ENCODE peak calls at places on chromosomes 3 and 15, in eight cellular contexts. J, V, X, C, S, R, K and E are unnamed samples.

GRCh38 chr15:67120839-67121540 is 55.6 kb downstream of the SMAD3 start:
- DNase-seq in J (peak), V (peak), X (no peak), C (peak), S (peak), R (peak), K (peak), E (no peak)

GRCh38 chr3:46412786-46413298 is 5.8 kb downstream of the CCRL2 start:
- DNase-seq in J (no peak), V (no peak), X (no peak), C (no peak), S (no peak), R (no peak), K (no peak), E (no peak)

GRCh38 chr3:126537116-126537729 is 13.3 kb downstream of the CHST13 start:
- DNase-seq in J (no peak), V (peak), X (no peak), C (no peak), S (no peak), R (no peak), K (no peak), E (no peak)

GRCh38 chr3:186854146-186854545 is 11.6 kb downstream of the ADIPOQ start:
- DNase-seq in J (no peak), V (no peak), X (no peak), C (no peak), S (no peak), R (no peak), K (no peak), E (no peak)

GRCh38 chr15:67244966-67245478 is 9.4 kb downstream of the AAGAB start:
- DNase-seq in J (no peak), V (no peak), X (no peak), C (no peak), S (no peak), R (no peak), K (peak), E (no peak)

GRCh38 chr15:58748787-58749531 is 548 bp downstream of the ADAM10 start:
- DNase-seq in J (no peak), V (peak), X (no peak), C (peak), S (peak), R (peak), K (no peak), E (peak)

GRCh38 chr3:54965746-54966145 is 37.9 kb upstream of the LRTM1 start:
- DNase-seq in J (no peak), V (no peak), X (no peak), C (no peak), S (no peak), R (peak), K (peak), E (no peak)

GRCh38 chr15:85649372-85649771 is 145.4 kb downstream of the KLHL25 start:
- DNase-seq in J (peak), V (no peak), X (no peak), C (no peak), S (peak), R (peak), K (peak), E (peak)

GRCh38 chr3:101532783-101533602 is 20.0 kb upstream of the SENP7 start:
- DNase-seq in J (no peak), V (no peak), X (no peak), C (no peak), S (no peak), R (no peak), K (no peak), E (no peak)

GRCh38 chr3:197083486-197083885 is 53.9 kb upstream of the MELTF start:
- DNase-seq in J (peak), V (peak), X (peak), C (no peak), S (peak), R (peak), K (peak), E (peak)

GRCh38 chr3:67529915-67530314 is 124.5 kb downstream of the SUCLG2 start:
- DNase-seq in J (no peak), V (no peak), X (no peak), C (no peak), S (no peak), R (no peak), K (peak), E (no peak)

GRCh38 chr3:84893211-84893610 is 65.6 kb upstream of the CADM2 start:
- DNase-seq in J (no peak), V (no peak), X (no peak), C (no peak), S (no peak), R (no peak), K (no peak), E (no peak)

GRCh38 chr3:194623449-194624290 is 9.5 kb downstream of the TMEM44 start:
- DNase-seq in J (no peak), V (no peak), X (no peak), C (no peak), S (no peak), R (no peak), K (no peak), E (no peak)

GRCh38 chr15:41919954-41920538 is 26.2 kb upstream of the SPTBN5 start:
- DNase-seq in J (no peak), V (no peak), X (no peak), C (no peak), S (no peak), R (peak), K (peak), E (no peak)

GRCh38 chr15:32029409-32029861 is 880 bp upstream of the CHRNA7 start:
- DNase-seq in J (no peak), V (peak), X (no peak), C (no peak), S (no peak), R (no peak), K (no peak), E (peak)

GRCh38 chr3:146469206-146470017 is at the start of gene PLSCR2:
- DNase-seq in J (no peak), V (no peak), X (no peak), C (peak), S (peak), R (no peak), K (peak), E (no peak)

GRCh38 chr15:66897971-66898370 is 167.4 kb upstream of the SMAD3 start:
- DNase-seq in J (no peak), V (no peak), X (no peak), C (no peak), S (no peak), R (no peak), K (no peak), E (no peak)

GRCh38 chr3:24145981-24146822 is 201.1 kb downstream of the NR1D2 start:
- DNase-seq in J (peak), V (no peak), X (no peak), C (no peak), S (no peak), R (peak), K (peak), E (peak)